ENCODE peak calls at places on chromosome 6, in eight cellular contexts. V is IMR-90, E is astrocyte of the spinal cord, I is astrocyte, H is upper lobe of right lung, B is HCT116, T is neural crest cell, F is HL-60. S is an unnamed sample.

GRCh38 chr6:157206359-157206815 is 116.9 kb downstream of the TMEM242 start:
- DNase-seq in F (no peak), B (no peak), T (no peak), H (no peak), I (no peak), E (no peak), V (no peak), S (no peak)

GRCh38 chr6:40341726-40342125 is 245.4 kb downstream of the LRFN2 start:
- DNase-seq in I (no peak), H (no peak), V (no peak), B (no peak), T (no peak), F (no peak), E (no peak), S (no peak)

GRCh38 chr6:710601-711571 is 17.9 kb upstream of the EXOC2 start:
- DNase-seq in E (peak; percentile 78), T (peak; percentile 12), I (peak; percentile 57), V (peak; percentile 79), H (peak; percentile 87), F (peak; percentile 3), B (no peak), S (peak; percentile 65)

GRCh38 chr6:21679761-21680265 is 86.3 kb downstream of the SOX4 start:
- DNase-seq in V (peak; percentile 88), E (peak; percentile 87), F (no peak), I (peak; percentile 98), T (no peak), H (no peak), B (no peak), S (no peak)

GRCh38 chr6:107539849-107540464 is 50.0 kb downstream of the SOBP start:
- DNase-seq in B (no peak), T (no peak), F (no peak), V (no peak), I (no peak), H (no peak), E (no peak), S (no peak)

GRCh38 chr6:80268865-80269264 is 162.4 kb downstream of the BCKDHB start:
- DNase-seq in B (no peak), T (no peak), H (no peak), V (no peak), F (no peak), I (no peak), E (no peak), S (no peak)

GRCh38 chr6:138979365-138979764 is 8.7 kb downstream of the REPS1 start:
- DNase-seq in H (no peak), T (no peak), V (peak; percentile 17), F (no peak), E (no peak), I (no peak), B (no peak), S (no peak)

GRCh38 chr6:132814716-132815570 is 574 bp downstream of the RPS12 start:
- DNase-seq in V (no peak), E (no peak), F (no peak), H (no peak), T (no peak), I (no peak), B (no peak), S (no peak)

GRCh38 chr6:153538491-153538890 is 407.4 kb upstream of the RGS17 start:
- DNase-seq in E (no peak), H (no peak), T (no peak), F (no peak), I (no peak), V (no peak), B (no peak), S (no peak)

GRCh38 chr6:30554404-30554803 is 1.9 kb downstream of the GNL1 start:
- DNase-seq in B (no peak), E (no peak), V (no peak), T (no peak), H (no peak), I (no peak), F (no peak), S (no peak)

GRCh38 chr6:32941412-32941784 is 570 bp upstream of the HLA-DMB start:
- DNase-seq in V (no peak), I (no peak), H (no peak), B (no peak), T (no peak), E (no peak), F (peak; percentile 6), S (no peak)

GRCh38 chr6:15351631-15352030 is 105.8 kb downstream of the JARID2 start:
- DNase-seq in T (no peak), B (no peak), V (peak; percentile 91), I (peak; percentile 89), H (no peak), E (peak; percentile 80), F (no peak), S (no peak)

GRCh38 chr6:24322924-24323323 is 34.9 kb downstream of the DCDC2 start:
- DNase-seq in F (no peak), V (no peak), T (no peak), B (no peak), I (no peak), H (no peak), E (no peak), S (no peak)

GRCh38 chr6:1708141-1708540 is 98.4 kb downstream of the FOXC1 start:
- DNase-seq in E (no peak), H (no peak), I (no peak), V (no peak), B (no peak), T (no peak), F (no peak), S (no peak)

GRCh38 chr6:28922004-28922840 is 1.6 kb downstream of the TRIM27 start:
- DNase-seq in B (peak; percentile 62), I (peak; percentile 47), V (peak; percentile 57), H (no peak), E (peak; percentile 22), T (no peak), F (peak; percentile 42), S (no peak)

GRCh38 chr6:4673861-4674260 is 102.3 kb upstream of the CDYL start:
- DNase-seq in E (no peak), H (no peak), F (no peak), V (no peak), B (no peak), I (no peak), T (no peak), S (no peak)

GRCh38 chr6:36955136-36955535 is 598 bp downstream of the PI16 start:
- DNase-seq in V (no peak), F (no peak), T (no peak), E (no peak), B (no peak), I (no peak), H (peak; percentile 53), S (no peak)

GRCh38 chr6:138267971-138268895 is 49.9 kb upstream of the PBOV1 start:
- DNase-seq in V (no peak), T (no peak), B (no peak), F (no peak), I (no peak), H (no peak), E (no peak), S (no peak)

GRCh38 chr6:150256618-150257272 is 112.1 kb upstream of the IYD start:
- DNase-seq in H (no peak), V (peak; percentile 73), B (no peak), I (peak; percentile 86), E (peak; percentile 39), F (peak; percentile 16), T (no peak), S (no peak)

GRCh38 chr6:168455847-168456530 is 15.0 kb downstream of the SMOC2 start:
- DNase-seq in T (no peak), V (no peak), H (no peak), I (no peak), B (no peak), E (no peak), F (no peak), S (no peak)

GRCh38 chr6:32984639-32985389 is 16.4 kb downstream of the BRD2 start:
- DNase-seq in E (peak; percentile 82), B (peak; percentile 77), T (peak; percentile 86), F (peak; percentile 87), H (peak; percentile 93), I (peak; percentile 57), V (peak; percentile 79), S (peak; percentile 89)

GRCh38 chr6:152301806-152302568 is 335.2 kb downstream of the SYNE1 start:
- DNase-seq in V (peak; percentile 90), B (peak; percentile 68), H (peak; percentile 90), F (peak; percentile 77), E (peak; percentile 93), I (peak; percentile 84), T (peak; percentile 82), S (peak; percentile 89)
- TF ChIP-seq CTCF in V (peak; percentile 49), B (peak; percentile 5), H (peak; percentile 67), F (peak; percentile 27), E (peak; percentile 49), I (peak; percentile 37), T (peak; percentile 64), S (peak; percentile 62)

DNA sequence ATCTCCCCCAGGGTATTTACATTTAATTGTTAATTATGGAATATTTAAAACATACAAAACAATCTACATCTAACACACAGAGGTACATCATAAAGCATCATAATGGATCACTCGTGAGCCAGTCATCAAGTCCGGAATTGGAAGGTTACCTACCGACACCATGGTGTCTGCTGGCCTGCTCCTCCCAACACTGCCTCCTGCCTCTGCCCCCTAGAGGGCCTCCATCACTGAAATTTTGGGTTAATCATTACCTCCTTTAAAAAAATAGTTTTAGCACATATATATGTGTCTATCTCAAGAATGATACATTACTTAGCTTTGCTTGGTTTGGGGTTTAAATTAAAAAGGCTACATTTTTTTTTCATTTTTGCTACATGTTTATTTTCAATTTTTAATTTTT is 114.6 kb upstream of the PDE10A start:
- DNase-seq in T (no peak), I (no peak), E (no peak), F (no peak), V (no peak), H (no peak), B (no peak), S (no peak)
- TF ChIP-seq CTCF in T (no peak), I (no peak), E (no peak), F (no peak), V (no peak), H (no peak), B (no peak), S (no peak)

GRCh38 chr6:106512048-106512957 is 117.0 kb downstream of the RTN4IP1 start:
- DNase-seq in E (peak; percentile 61), B (no peak), T (peak; percentile 26), F (peak; percentile 67), H (peak; percentile 94), V (no peak), I (no peak), S (peak; percentile 52)
- TF ChIP-seq CTCF in E (peak; percentile 31), B (peak; percentile 5), T (no peak), F (peak; percentile 4), H (peak; percentile 32), V (peak; percentile 30), I (no peak), S (peak; percentile 15)

GRCh38 chr6:110359554-110359953 is 1.4 kb upstream of the METTL24 start:
- DNase-seq in V (no peak), T (no peak), B (no peak), F (no peak), H (no peak), E (peak; percentile 35), I (no peak), S (no peak)
- TF ChIP-seq CTCF in V (no peak), T (no peak), B (no peak), F (no peak), H (no peak), E (no peak), I (no peak), S (no peak)